ENCODE peak calls at places on chromosomes 1 and 21, in eight cellular contexts. P is NCI-H2029 treated with DMSO at 0.1 percent for 48 hours; O is activated T-cell treated with anti-CD3 and anti-CD28 coated beads, Interleukin-2, amount 50 U/mL, for 72 hours; X is NCI-H1092 treated with DMSO at 0.1 percent for 48 hours; C is effector memory CD4-positive, alpha-beta T cell; Q is nucleus accumbens; M is anterior cingulate cortex; G is activated gamma-delta T cell treated with anti-CD3 and anti-CD28 coated beads, Interleukin-2, amount 50 U/mL, for 16 hours. R is an unnamed sample.

GRCh38 chr1:204972461-204972860 is 70.6 kb upstream of the CNTN2 start:
- DNase-seq in X (no peak), Q (no peak), P (no peak), C (no peak), O (no peak), G (no peak), M (no peak), R (peak; percentile 27)

GRCh38 chr1:86345053-86345452 is 51.1 kb downstream of the ODF2L start:
- DNase-seq in M (no peak), O (no peak), C (no peak), G (no peak), Q (no peak), X (no peak), P (no peak), R (no peak)

GRCh38 chr1:218030846-218031245 is 254.2 kb upstream of the RRP15 start:
- DNase-seq in X (no peak), C (no peak), P (no peak), M (no peak), Q (no peak), G (no peak), O (no peak), R (no peak)

GRCh38 chr1:244048566-244049141 is 2.4 kb upstream of the ZBTB18 start:
- DNase-seq in G (no peak), P (no peak), Q (no peak), O (no peak), M (no peak), C (no peak), X (peak; percentile 56), R (no peak)

GRCh38 chr1:39575191-39576015 is 1.2 kb downstream of the PABPC4 start:
- DNase-seq in C (peak; percentile 23), M (no peak), O (peak; percentile 64), Q (no peak), G (peak; percentile 27), X (peak; percentile 68), P (peak; percentile 90), R (peak; percentile 57)

GRCh38 chr1:207000641-207001291 is 30.5 kb upstream of the FCAMR start:
- DNase-seq in Q (no peak), P (no peak), M (no peak), G (no peak), O (no peak), X (no peak), C (no peak), R (no peak)

GRCh38 chr1:218717611-218718010 is 372.5 kb downstream of the TGFB2 start:
- DNase-seq in X (no peak), C (no peak), Q (no peak), O (no peak), G (no peak), P (no peak), M (no peak), R (peak; percentile 81)

GRCh38 chr21:20108976-20109375 is 889.2 kb upstream of the NCAM2 start:
- DNase-seq in G (no peak), Q (no peak), M (no peak), P (no peak), C (no peak), X (no peak), O (no peak), R (no peak)

GRCh38 chr1:226420860-226421259 is 13.0 kb upstream of the PARP1 start:
- DNase-seq in X (no peak), Q (no peak), C (no peak), M (no peak), P (no peak), G (no peak), O (no peak), R (no peak)

GRCh38 chr1:93629101-93630059 is 52.3 kb downstream of the BCAR3 start:
- DNase-seq in C (no peak), P (peak; percentile 94), Q (no peak), X (peak; percentile 78), G (peak; percentile 23), M (no peak), O (peak; percentile 39), R (peak; percentile 91)

GRCh38 chr21:29187939-29188338 is 57.5 kb downstream of the MAP3K7CL start:
- DNase-seq in O (no peak), P (no peak), X (no peak), M (no peak), Q (no peak), C (no peak), G (no peak), R (peak; percentile 96)

GRCh38 chr1:89780721-89781120 is 40.1 kb upstream of the LRRC8D start:
- DNase-seq in P (no peak), C (no peak), G (no peak), X (peak; percentile 66), O (peak; percentile 37), M (no peak), Q (no peak), R (peak; percentile 59)